ENCODE peak calls at places on chromosomes 2 and 18, in four cellular contexts. One of them, this sample, is unnamed.

GRCh38 chr2:130850788-130851623 is 14.3 kb downstream of the ARHGEF4 start:
- DNase-seq in mammary epithelial cell: no peak
- DNase-seq in tibial nerve: no peak
- DNase-seq in A549: no peak
- DNase-seq in this sample: no peak

GRCh38 chr2:95316466-95317122 is 19.4 kb downstream of the KCNIP3 start:
- DNase-seq in mammary epithelial cell: peak; percentile 33
- DNase-seq in tibial nerve: no peak
- DNase-seq in A549: no peak
- DNase-seq in this sample: no peak

GRCh38 chr18:74334242-74334893 is 18.7 kb downstream of the C18orf63 start:
- DNase-seq in tibial nerve: no peak
- DNase-seq in mammary epithelial cell: no peak
- DNase-seq in A549: no peak
- DNase-seq in this sample: no peak

GRCh38 chr2:24105816-24106215 is 17.3 kb downstream of the PFN4 start:
- DNase-seq in A549: no peak
- DNase-seq in tibial nerve: no peak
- DNase-seq in mammary epithelial cell: no peak
- DNase-seq in this sample: no peak

GRCh38 chr2:64330691-64331429 is 123.1 kb upstream of the LGALSL start:
- DNase-seq in A549: peak; percentile 88
- DNase-seq in tibial nerve: peak; percentile 74
- DNase-seq in mammary epithelial cell: peak; percentile 55
- DNase-seq in this sample: peak; percentile 91

GRCh38 chr2:242019344-242019743 is 149.8 kb downstream of the RTP5 start:
- DNase-seq in A549: no peak
- DNase-seq in mammary epithelial cell: no peak
- DNase-seq in tibial nerve: no peak
- DNase-seq in this sample: no peak

GRCh38 chr2:44528595-44528994 is 166.8 kb downstream of the CAMKMT start:
- DNase-seq in A549: no peak
- DNase-seq in tibial nerve: no peak
- DNase-seq in mammary epithelial cell: peak; percentile 78
- DNase-seq in this sample: no peak

GRCh38 chr18:29234751-29235150 is 1057.8 kb upstream of the CDH2 start:
- DNase-seq in tibial nerve: no peak
- DNase-seq in mammary epithelial cell: peak; percentile 5
- DNase-seq in A549: no peak
- DNase-seq in this sample: no peak

GRCh38 chr2:175743020-175743419 is 259.0 kb downstream of the LNPK start:
- DNase-seq in A549: no peak
- DNase-seq in mammary epithelial cell: no peak
- DNase-seq in tibial nerve: no peak
- DNase-seq in this sample: no peak

GRCh38 chr2:217994776-217995274 is 8.0 kb downstream of the TNS1 start:
- DNase-seq in tibial nerve: no peak
- DNase-seq in A549: peak; percentile 33
- DNase-seq in mammary epithelial cell: peak; percentile 8
- DNase-seq in this sample: no peak

GRCh38 chr18:13232060-13232917 is 13.7 kb downstream of the LDLRAD4 start:
- DNase-seq in mammary epithelial cell: no peak
- DNase-seq in A549: no peak
- DNase-seq in tibial nerve: no peak
- DNase-seq in this sample: no peak

GRCh38 chr2:18001671-18002070 is 123.2 kb downstream of the KCNS3 start:
- DNase-seq in tibial nerve: no peak
- DNase-seq in A549: peak; percentile 6
- DNase-seq in mammary epithelial cell: no peak
- DNase-seq in this sample: no peak
- TF ChIP-seq CTCF in tibial nerve: no peak
- TF ChIP-seq CTCF in A549: no peak
- TF ChIP-seq CTCF in mammary epithelial cell: no peak
- TF ChIP-seq CTCF in this sample: no peak

GRCh38 chr18:23616258-23616657 is 30.0 kb upstream of the NPC1 start:
- DNase-seq in tibial nerve: no peak
- DNase-seq in mammary epithelial cell: no peak
- DNase-seq in A549: no peak
- DNase-seq in this sample: no peak

GRCh38 chr18:23612434-23613090 is 26.3 kb upstream of the NPC1 start:
- DNase-seq in tibial nerve: no peak
- DNase-seq in A549: no peak
- DNase-seq in mammary epithelial cell: no peak
- DNase-seq in this sample: no peak

GRCh38 chr18:23617412-23618009 is 31.2 kb upstream of the NPC1 start:
- DNase-seq in tibial nerve: no peak
- DNase-seq in mammary epithelial cell: no peak
- DNase-seq in A549: no peak
- DNase-seq in this sample: no peak

GRCh38 chr18:23614891-23615290 is 28.6 kb upstream of the NPC1 start:
- DNase-seq in tibial nerve: no peak
- DNase-seq in A549: no peak
- DNase-seq in mammary epithelial cell: no peak
- DNase-seq in this sample: no peak

GRCh38 chr18:23614413-23614812 is 28.1 kb upstream of the NPC1 start:
- DNase-seq in mammary epithelial cell: no peak
- DNase-seq in A549: no peak
- DNase-seq in tibial nerve: no peak
- DNase-seq in this sample: no peak
- H3K27ac ChIP-seq in mammary epithelial cell: no peak overlapping the region
- H3K27ac ChIP-seq in A549: no peak overlapping the region
- H3K27ac ChIP-seq in tibial nerve: no peak overlapping the region
- H3K27ac ChIP-seq in this sample: no peak overlapping the region

GRCh38 chr2:1721706-1722483 is 22.4 kb downstream of the PXDN start:
- DNase-seq in tibial nerve: no peak
- DNase-seq in A549: no peak
- DNase-seq in mammary epithelial cell: peak; percentile 92
- DNase-seq in this sample: no peak
- H3K4me3 ChIP-seq in tibial nerve: no peak overlapping the region
- H3K4me3 ChIP-seq in A549: no peak overlapping the region
- H3K4me3 ChIP-seq in mammary epithelial cell: no peak overlapping the region
- H3K4me3 ChIP-seq in this sample: no peak overlapping the region

DNA sequence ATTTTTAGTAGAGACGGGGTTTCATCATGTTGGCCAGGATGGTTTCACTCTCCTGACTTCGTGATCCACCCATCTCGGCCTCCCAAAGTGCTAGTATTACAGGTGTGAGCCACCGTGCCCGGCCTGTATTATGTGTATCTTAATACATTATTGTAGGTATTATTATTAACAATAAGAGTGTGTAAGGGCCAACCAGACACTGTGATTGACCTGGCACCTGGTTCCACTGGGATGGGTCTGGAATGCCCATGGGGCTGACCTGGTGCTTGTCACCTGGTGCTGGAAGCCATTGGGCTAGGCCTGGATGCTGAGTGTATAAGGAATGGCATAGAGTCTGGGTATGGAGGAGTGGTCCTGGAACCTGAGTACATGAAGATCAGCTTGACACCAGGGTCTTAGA is 906.9 kb upstream of the TMEFF2 start:
- DNase-seq in mammary epithelial cell: no peak
- DNase-seq in A549: no peak
- DNase-seq in tibial nerve: no peak
- DNase-seq in this sample: no peak
- TF ChIP-seq CTCF in mammary epithelial cell: no peak
- TF ChIP-seq CTCF in A549: no peak
- TF ChIP-seq CTCF in tibial nerve: no peak
- TF ChIP-seq CTCF in this sample: no peak

GRCh38 chr18:23835506-23835905 is 146.3 kb downstream of the LAMA3 start:
- DNase-seq in mammary epithelial cell: no peak
- DNase-seq in tibial nerve: no peak
- DNase-seq in A549: no peak
- DNase-seq in this sample: no peak

GRCh38 chr18:23838801-23839366 is 149.6 kb downstream of the LAMA3 start:
- DNase-seq in A549: no peak
- DNase-seq in tibial nerve: no peak
- DNase-seq in mammary epithelial cell: peak; percentile 97
- DNase-seq in this sample: no peak

GRCh38 chr18:23838233-23838632 is 149.0 kb downstream of the LAMA3 start:
- DNase-seq in tibial nerve: no peak
- DNase-seq in A549: no peak
- DNase-seq in mammary epithelial cell: no peak
- DNase-seq in this sample: no peak

GRCh38 chr18:23835076-23835475 is 145.8 kb downstream of the LAMA3 start:
- DNase-seq in mammary epithelial cell: peak; percentile 98
- DNase-seq in tibial nerve: no peak
- DNase-seq in A549: no peak
- DNase-seq in this sample: no peak

DNA sequence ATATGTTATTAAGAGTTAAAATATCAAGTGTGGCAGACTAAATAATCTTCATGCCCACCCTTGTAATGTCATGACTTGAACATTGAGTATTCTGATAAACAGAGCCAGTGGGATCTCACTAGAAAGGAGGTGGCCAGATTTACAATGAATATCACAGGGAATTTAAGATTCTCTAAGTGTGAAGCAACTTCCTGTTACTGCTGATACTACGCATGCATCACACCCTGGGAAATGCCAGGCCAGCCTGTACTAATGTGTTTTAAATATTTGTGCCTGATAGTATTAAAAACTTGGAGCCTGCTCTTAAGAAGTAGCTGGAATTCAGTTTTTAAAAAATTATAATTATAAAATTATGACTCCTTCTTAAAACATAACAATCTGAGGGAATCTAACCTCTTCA is 148.3 kb downstream of the LAMA3 start:
- DNase-seq in A549: no peak
- DNase-seq in tibial nerve: no peak
- DNase-seq in mammary epithelial cell: peak; percentile 86
- DNase-seq in this sample: no peak
- H3K27ac ChIP-seq in A549: no peak overlapping the region
- H3K27ac ChIP-seq in tibial nerve: no peak overlapping the region
- H3K27ac ChIP-seq in mammary epithelial cell: peak overlapping the region; percentile 99
- H3K27ac ChIP-seq in this sample: no peak overlapping the region

DNA sequence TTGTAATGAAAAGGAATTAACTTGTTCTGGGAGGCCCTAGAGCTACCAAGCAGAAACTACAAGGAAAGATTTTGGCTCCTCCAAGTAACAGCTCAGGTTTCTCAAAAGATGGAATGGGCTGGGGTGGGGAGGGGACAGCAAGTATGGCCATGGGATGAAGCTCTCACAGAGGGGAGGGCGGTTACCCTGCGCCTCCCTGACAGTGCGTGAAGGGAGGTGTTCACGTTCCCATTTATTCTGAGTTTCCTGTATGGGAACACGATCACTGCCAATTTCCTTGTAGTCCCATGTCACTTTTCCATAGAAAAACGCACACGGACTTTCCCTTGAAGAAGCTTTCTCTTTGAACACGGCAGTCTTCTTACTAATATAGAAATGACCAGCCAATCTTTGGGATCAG is 17.0 kb downstream of the CDC42EP3 start:
- DNase-seq in A549: no peak
- DNase-seq in tibial nerve: no peak
- DNase-seq in mammary epithelial cell: no peak
- DNase-seq in this sample: no peak
- H3K4me3 ChIP-seq in A549: no peak overlapping the region
- H3K4me3 ChIP-seq in tibial nerve: no peak overlapping the region
- H3K4me3 ChIP-seq in mammary epithelial cell: no peak overlapping the region
- H3K4me3 ChIP-seq in this sample: no peak overlapping the region

This sample was measured in Peyer's patch.